ENCODE peak calls at places on chromosomes 4 and X, in six cellular contexts. D, U, Q, J, I and B are unnamed samples.

GRCh38 chrX:108313662-108314061 is 124.6 kb downstream of the COL4A6 start:
- DNase-seq in J (no peak), D (no peak), I (no peak), Q (no peak), U (no peak), B (no peak)

GRCh38 chr4:179398414-179398813 is 1956.2 kb upstream of the AGA start:
- DNase-seq in D (no peak), U (no peak), J (no peak), I (no peak), Q (no peak), B (no peak)

GRCh38 chr4:101155368-101155767 is 192.0 kb downstream of the PPP3CA start:
- DNase-seq in U (no peak), I (no peak), J (no peak), D (no peak), Q (no peak), B (no peak)

GRCh38 chr4:2081540-2081939 is 22.4 kb downstream of the NAT8L start:
- DNase-seq in Q (no peak), I (no peak), D (no peak), J (no peak), U (no peak), B (no peak)

GRCh38 chr4:100641326-100641725 is 123.5 kb upstream of the EMCN start:
- DNase-seq in Q (no peak), J (no peak), U (no peak), I (no peak), D (no peak), B (no peak)

GRCh38 chrX:7996414-7996813 is 69.2 kb upstream of the PNPLA4 start:
- DNase-seq in U (no peak), I (no peak), D (peak; percentile 19), J (peak; percentile 17), Q (no peak), B (no peak)

GRCh38 chr4:3227878-3228675 is 20.9 kb upstream of the MSANTD1 start:
- DNase-seq in U (no peak), D (no peak), Q (no peak), J (no peak), I (no peak), B (no peak)

GRCh38 chr4:154634058-154634457 is 21.6 kb upstream of the FGG start:
- DNase-seq in U (no peak), D (no peak), J (no peak), I (no peak), Q (no peak), B (no peak)

GRCh38 chr4:177107288-177107901 is 202.3 kb upstream of the NEIL3 start:
- DNase-seq in D (no peak), I (no peak), J (no peak), Q (no peak), U (no peak), B (no peak)

GRCh38 chr4:101346562-101347266 is 612 bp downstream of the PPP3CA start:
- DNase-seq in I (peak; percentile 70), D (peak; percentile 32), Q (peak; percentile 55), U (peak; percentile 69), J (peak; percentile 65), B (peak; percentile 41)

GRCh38 chr4:6368601-6369000 is 99.0 kb downstream of the WFS1 start:
- DNase-seq in U (no peak), I (no peak), J (no peak), Q (no peak), D (no peak), B (no peak)

GRCh38 chrX:119105826-119106225 is 21.8 kb downstream of the KIAA1210 start:
- DNase-seq in D (no peak), Q (no peak), I (no peak), U (no peak), J (no peak), B (no peak)

GRCh38 chrX:47992669-47993068 is 11.1 kb downstream of the ZNF182 start:
- DNase-seq in J (no peak), U (no peak), D (no peak), I (no peak), Q (no peak), B (no peak)

GRCh38 chr4:1971456-1972200 is 37.1 kb downstream of the NELFA start:
- DNase-seq in J (no peak), I (no peak), Q (no peak), D (no peak), U (no peak), B (no peak)

GRCh38 chr4:86414686-86415085 is 54.8 kb upstream of the MAPK10 start:
- DNase-seq in D (no peak), Q (no peak), J (no peak), U (no peak), I (no peak), B (no peak)

GRCh38 chrX:57821703-57822375 is 88.4 kb downstream of the ZXDA start:
- DNase-seq in U (no peak), I (no peak), D (peak; percentile 23), Q (no peak), J (peak; percentile 21), B (peak; percentile 13)

GRCh38 chr4:102705391-102705935 is 55.3 kb downstream of the MANBA start:
- DNase-seq in D (no peak), Q (no peak), I (no peak), U (no peak), J (no peak), B (no peak)

GRCh38 chr4:86757468-86757867 is 91.7 kb downstream of the SLC10A6 start:
- DNase-seq in U (no peak), D (no peak), Q (no peak), J (no peak), I (no peak), B (no peak)

GRCh38 chrX:132165651-132166050 is 37.8 kb upstream of the FRMD7 start:
- DNase-seq in U (no peak), D (no peak), Q (no peak), I (no peak), J (no peak), B (no peak)

GRCh38 chr4:106869551-106869950 is 166.6 kb downstream of the DKK2 start:
- DNase-seq in D (no peak), J (no peak), I (no peak), Q (no peak), U (no peak), B (no peak)

GRCh38 chr4:186918466-186918865 is 194.8 kb upstream of the FAT1 start:
- DNase-seq in U (no peak), D (no peak), J (no peak), Q (no peak), I (no peak), B (no peak)

GRCh38 chr4:3440979-3441500 is 728 bp upstream of the HGFAC start:
- DNase-seq in J (no peak), Q (no peak), I (no peak), D (no peak), U (peak; percentile 22), B (no peak)

GRCh38 chr4:112857461-112857860 is 192.0 kb upstream of the ANK2 start:
- DNase-seq in Q (no peak), J (no peak), U (no peak), D (no peak), I (no peak), B (no peak)

GRCh38 chr4:177066746-177067145 is 242.9 kb upstream of the NEIL3 start:
- DNase-seq in Q (no peak), I (no peak), D (no peak), U (no peak), J (no peak), B (no peak)

GRCh38 chr4:137775701-137776100 is 243.4 kb upstream of the PCDH18 start:
- DNase-seq in J (no peak), Q (no peak), I (no peak), U (no peak), D (no peak), B (no peak)

GRCh38 chr4:67332627-67333026 is 212.7 kb downstream of the CENPC start:
- DNase-seq in U (no peak), I (no peak), D (no peak), Q (no peak), J (no peak), B (no peak)

GRCh38 chrX:132614297-132614696 is 125.5 kb upstream of the MBNL3 start:
- DNase-seq in I (no peak), U (no peak), Q (no peak), D (no peak), J (no peak), B (no peak)